ENCODE peak calls at places on chromosome 6, in nine cellular contexts. J is GDM1; H is stimulated activated CD4-positive, alpha-beta T cell treated with anti-CD3 and anti-CD28 coated beads, Interleukin-15, amount 100 ng/mL, for 1 hour; F is cerebellar cortex; S is HEK293T; I is PC-3; A is ACHN; C is CD8-positive, alpha-beta memory T cell; V is RCC 7860. B is an unnamed sample.

GRCh38 chr6:4635666-4636065 is 140.5 kb upstream of the CDYL start:
- DNase-seq in V (no peak), I (no peak), H (no peak), F (no peak), J (no peak), A (no peak), S (no peak), C (no peak), B (no peak)

GRCh38 chr6:157385482-157385881 is 4.5 kb downstream of the ZDHHC14 start:
- DNase-seq in V (no peak), S (no peak), F (no peak), J (no peak), C (no peak), H (no peak), A (no peak), I (no peak), B (no peak)

GRCh38 chr6:126152346-126152745 is 166.0 kb downstream of the TRMT11 start:
- DNase-seq in J (no peak), H (no peak), C (no peak), A (no peak), S (no peak), V (no peak), F (no peak), I (no peak), B (no peak)

GRCh38 chr6:3244003-3244831 is 14.5 kb upstream of the PSMG4 start:
- DNase-seq in I (peak; percentile 17), F (no peak), S (no peak), A (no peak), J (no peak), C (no peak), H (no peak), V (no peak), B (no peak)

GRCh38 chr6:133854167-133854632 is 34.7 kb upstream of the TCF21 start:
- DNase-seq in C (no peak), S (no peak), V (no peak), H (no peak), A (no peak), J (no peak), F (no peak), I (no peak), B (no peak)

GRCh38 chr6:139888691-139889122 is 514.3 kb upstream of the CITED2 start:
- DNase-seq in V (no peak), I (no peak), S (no peak), F (peak; percentile 81), H (no peak), J (no peak), C (no peak), A (peak; percentile 40), B (no peak)

GRCh38 chr6:109695468-109695867 is 4.4 kb downstream of the FIG4 start:
- DNase-seq in A (peak; percentile 6), H (no peak), V (no peak), C (no peak), J (no peak), I (peak; percentile 16), F (no peak), S (no peak), B (no peak)

GRCh38 chr6:42281016-42281533 is 63.4 kb upstream of the MRPS10 start:
- DNase-seq in J (no peak), S (no peak), C (no peak), V (no peak), A (no peak), I (no peak), F (no peak), H (no peak), B (no peak)

GRCh38 chr6:139659711-139660110 is 285.3 kb upstream of the CITED2 start:
- DNase-seq in I (no peak), V (no peak), C (no peak), F (no peak), A (no peak), S (no peak), H (no peak), J (no peak), B (no peak)

GRCh38 chr6:82778985-82779384 is 286.7 kb downstream of the UBE3D start:
- DNase-seq in C (no peak), S (no peak), H (no peak), I (no peak), A (no peak), V (no peak), J (no peak), F (no peak), B (no peak)

GRCh38 chr6:92559611-92560010 is 859.7 kb downstream of the EPHA7 start:
- DNase-seq in H (no peak), S (no peak), F (no peak), V (no peak), I (no peak), J (no peak), A (no peak), C (no peak), B (no peak)